ENCODE peak calls at places on chromosomes 1 and 21, in seven cellular contexts. One of them, this sample, is unnamed. For H3K4me1, the result is how much of the 10 kb centered on the place peaks cover.

GRCh38 chr1:110616587-110616986 is 10.4 kb upstream of the KCNA2 start:
- DNase-seq in stomach: peak
- DNase-seq in A549: no peak
- DNase-seq in breast epithelium: no peak
- DNase-seq in right lobe of liver: no peak
- DNase-seq in transverse colon: no peak
- DNase-seq in heart left ventricle: no peak
- DNase-seq in this sample: no peak

GRCh38 chr1:236734141-236734765 is 48.0 kb downstream of the ACTN2 start:
- DNase-seq in stomach: no peak
- DNase-seq in A549: no peak
- DNase-seq in breast epithelium: no peak
- DNase-seq in right lobe of liver: no peak
- DNase-seq in transverse colon: no peak
- DNase-seq in heart left ventricle: no peak
- DNase-seq in this sample: no peak

GRCh38 chr1:215794151-215794550 is 227.0 kb downstream of the KCTD3 start:
- DNase-seq in stomach: no peak
- DNase-seq in A549: no peak
- DNase-seq in breast epithelium: no peak
- DNase-seq in right lobe of liver: no peak
- DNase-seq in transverse colon: no peak
- DNase-seq in heart left ventricle: no peak
- DNase-seq in this sample: no peak

GRCh38 chr1:177256153-177256814 is 85.5 kb downstream of the BRINP2 start:
- DNase-seq in stomach: peak
- DNase-seq in A549: peak
- DNase-seq in breast epithelium: no peak
- DNase-seq in right lobe of liver: peak
- DNase-seq in transverse colon: peak
- DNase-seq in heart left ventricle: peak
- DNase-seq in this sample: peak

GRCh38 chr1:2860476-2861142 is 59.1 kb upstream of the TTC34 start:
- DNase-seq in stomach: no peak
- DNase-seq in A549: no peak
- DNase-seq in breast epithelium: no peak
- DNase-seq in right lobe of liver: peak
- DNase-seq in transverse colon: no peak
- DNase-seq in heart left ventricle: no peak
- DNase-seq in this sample: no peak

GRCh38 chr21:28949318-28949717 is 43.4 kb downstream of the LTN1 start:
- DNase-seq in stomach: no peak
- DNase-seq in A549: no peak
- DNase-seq in breast epithelium: no peak
- DNase-seq in right lobe of liver: no peak
- DNase-seq in transverse colon: no peak
- DNase-seq in heart left ventricle: no peak
- DNase-seq in this sample: no peak

GRCh38 chr1:200311256-200311655 is 98.6 kb downstream of the ZNF281 start:
- DNase-seq in stomach: no peak
- DNase-seq in A549: no peak
- DNase-seq in breast epithelium: no peak
- DNase-seq in right lobe of liver: no peak
- DNase-seq in transverse colon: no peak
- DNase-seq in heart left ventricle: no peak
- DNase-seq in this sample: no peak

GRCh38 chr21:35563885-35564451 is 496.4 kb downstream of the SETD4 start:
- DNase-seq in stomach: no peak
- DNase-seq in A549: no peak
- DNase-seq in breast epithelium: no peak
- DNase-seq in right lobe of liver: peak
- DNase-seq in transverse colon: peak
- DNase-seq in heart left ventricle: peak
- DNase-seq in this sample: peak

GRCh38 chr1:10252508-10252907 is 42.1 kb downstream of the KIF1B start:
- DNase-seq in stomach: no peak
- DNase-seq in A549: no peak
- DNase-seq in breast epithelium: no peak
- DNase-seq in right lobe of liver: no peak
- DNase-seq in transverse colon: peak
- DNase-seq in heart left ventricle: no peak
- DNase-seq in this sample: peak

GRCh38 chr1:26353976-26354820 is at the start of gene CRYBG2:
- DNase-seq in stomach: peak
- DNase-seq in A549: no peak
- DNase-seq in breast epithelium: peak
- DNase-seq in right lobe of liver: no peak
- DNase-seq in transverse colon: peak
- DNase-seq in heart left ventricle: no peak
- DNase-seq in this sample: no peak

GRCh38 chr1:226569879-226570547 is 21.4 kb downstream of the STUM start:
- DNase-seq in stomach: no peak
- DNase-seq in A549: peak
- DNase-seq in breast epithelium: no peak
- DNase-seq in right lobe of liver: no peak
- DNase-seq in transverse colon: no peak
- DNase-seq in heart left ventricle: no peak
- DNase-seq in this sample: no peak

GRCh38 chr1:18676431-18676830 is 45.8 kb downstream of the PAX7 start:
- DNase-seq in stomach: no peak
- DNase-seq in A549: no peak
- DNase-seq in breast epithelium: no peak
- DNase-seq in right lobe of liver: no peak
- DNase-seq in transverse colon: no peak
- DNase-seq in heart left ventricle: no peak
- DNase-seq in this sample: no peak

DNA sequence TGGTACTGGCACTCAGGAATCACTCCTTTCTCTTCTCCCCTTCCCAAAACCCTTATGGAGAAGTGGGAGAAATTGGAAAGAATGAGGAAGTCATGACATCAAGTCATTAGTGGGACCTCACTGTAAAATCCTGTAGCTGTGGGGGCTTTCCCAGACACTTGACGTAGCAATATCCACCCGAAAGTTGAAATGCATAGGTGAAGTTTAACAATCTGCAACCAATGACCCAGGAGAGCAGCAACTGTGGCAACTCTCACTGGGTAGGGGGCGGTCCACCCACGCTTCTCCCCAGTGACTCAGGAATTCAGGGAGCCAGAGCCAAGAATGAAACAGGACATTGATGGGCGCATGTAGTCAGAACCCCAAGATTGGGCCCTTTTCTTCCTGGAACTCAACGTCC is 27.0 kb downstream of the ABCA4 start:
- DNase-seq in stomach: no peak
- DNase-seq in A549: no peak
- DNase-seq in breast epithelium: no peak
- DNase-seq in right lobe of liver: no peak
- DNase-seq in transverse colon: no peak
- DNase-seq in heart left ventricle: no peak
- DNase-seq in this sample: no peak
- TF ChIP-seq CTCF in stomach: no peak
- TF ChIP-seq CTCF in A549: no peak
- TF ChIP-seq CTCF in breast epithelium: no peak
- TF ChIP-seq CTCF in right lobe of liver: no peak
- TF ChIP-seq CTCF in transverse colon: no peak
- TF ChIP-seq CTCF in heart left ventricle: no peak
- TF ChIP-seq CTCF in this sample: no peak

GRCh38 chr1:230641346-230641745 is 935 bp upstream of the COG2 start:
- DNase-seq in stomach: no peak
- DNase-seq in A549: no peak
- DNase-seq in breast epithelium: no peak
- DNase-seq in right lobe of liver: no peak
- DNase-seq in transverse colon: no peak
- DNase-seq in heart left ventricle: no peak
- DNase-seq in this sample: no peak

GRCh38 chr1:230641900-230642262 is 400 bp upstream of the COG2 start:
- DNase-seq in stomach: no peak
- DNase-seq in A549: no peak
- DNase-seq in breast epithelium: no peak
- DNase-seq in right lobe of liver: peak
- DNase-seq in transverse colon: peak
- DNase-seq in heart left ventricle: peak
- DNase-seq in this sample: no peak

GRCh38 chr1:230639714-230640209 is 2.5 kb upstream of the COG2 start:
- DNase-seq in stomach: no peak
- DNase-seq in A549: no peak
- DNase-seq in breast epithelium: no peak
- DNase-seq in right lobe of liver: peak
- DNase-seq in transverse colon: no peak
- DNase-seq in heart left ventricle: no peak
- DNase-seq in this sample: no peak

GRCh38 chr1:230643887-230644286 is 1.6 kb downstream of the COG2 start:
- DNase-seq in stomach: no peak
- DNase-seq in A549: peak
- DNase-seq in breast epithelium: no peak
- DNase-seq in right lobe of liver: no peak
- DNase-seq in transverse colon: peak
- DNase-seq in heart left ventricle: no peak
- DNase-seq in this sample: no peak

DNA sequence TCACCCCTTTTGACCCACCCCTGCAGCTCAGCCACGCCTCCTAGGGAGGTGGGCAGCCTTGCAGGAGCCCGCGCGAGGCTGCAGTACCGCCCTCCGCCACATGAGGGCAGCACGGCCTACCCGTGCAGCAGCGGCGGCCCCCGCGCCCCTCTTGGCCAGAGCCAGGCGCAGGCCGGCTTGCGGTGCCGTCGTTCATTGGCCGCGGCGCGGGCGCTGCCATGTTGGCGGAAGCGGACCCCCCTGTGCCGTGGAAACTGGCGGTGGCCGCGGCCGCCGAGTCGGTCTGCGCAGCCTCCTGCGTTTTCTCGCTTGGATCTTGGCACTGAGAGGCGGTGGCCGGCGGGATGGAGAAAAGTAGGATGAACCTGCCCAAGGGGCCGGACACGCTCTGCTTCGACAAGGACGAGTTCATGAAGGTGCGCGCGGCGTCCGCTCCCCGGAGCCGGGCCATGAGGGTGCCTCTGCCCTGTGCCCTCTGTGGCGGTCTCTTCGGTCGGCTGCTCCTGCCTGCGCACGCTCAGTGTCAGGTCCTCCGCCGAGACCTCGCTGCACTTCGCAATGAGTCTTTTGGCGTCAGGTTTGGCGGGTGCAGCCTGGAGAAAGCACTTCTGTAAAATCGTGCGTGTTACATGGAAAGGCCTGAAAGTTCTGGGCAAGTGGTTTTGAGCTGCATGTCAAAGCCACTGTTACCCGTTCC is at the start of gene COG2:
- DNase-seq in stomach: peak
- DNase-seq in A549: peak
- DNase-seq in breast epithelium: peak
- DNase-seq in right lobe of liver: peak
- DNase-seq in transverse colon: peak
- DNase-seq in heart left ventricle: peak
- DNase-seq in this sample: peak
- TF ChIP-seq POLR2A in stomach: no peak
- TF ChIP-seq POLR2A in A549: peak
- TF ChIP-seq POLR2A in breast epithelium: no peak
- TF ChIP-seq POLR2A in right lobe of liver: peak
- TF ChIP-seq POLR2A in transverse colon: peak
- TF ChIP-seq POLR2A in heart left ventricle: no peak
- TF ChIP-seq POLR2A in this sample: peak

GRCh38 chr1:117366982-117367768 is at the start of gene MAN1A2:
- DNase-seq in stomach: peak
- DNase-seq in A549: peak
- DNase-seq in breast epithelium: peak
- DNase-seq in right lobe of liver: peak
- DNase-seq in transverse colon: peak
- DNase-seq in heart left ventricle: peak
- DNase-seq in this sample: peak
- H3K4me1 ChIP-seq in stomach: half or more
- H3K4me1 ChIP-seq in A549: under half
- H3K4me1 ChIP-seq in breast epithelium: under half
- H3K4me1 ChIP-seq in right lobe of liver: under half
- H3K4me1 ChIP-seq in transverse colon: under half
- H3K4me1 ChIP-seq in heart left ventricle: under half
- H3K4me1 ChIP-seq in this sample: half or more

GRCh38 chr1:212285685-212286436 is 651 bp downstream of the PPP2R5A start:
- DNase-seq in stomach: peak
- DNase-seq in A549: peak
- DNase-seq in breast epithelium: peak
- DNase-seq in right lobe of liver: peak
- DNase-seq in transverse colon: peak
- DNase-seq in heart left ventricle: peak
- DNase-seq in this sample: peak

GRCh38 chr1:212286437-212287131 is 1.4 kb downstream of the PPP2R5A start:
- DNase-seq in stomach: peak
- DNase-seq in A549: no peak
- DNase-seq in breast epithelium: peak
- DNase-seq in right lobe of liver: no peak
- DNase-seq in transverse colon: no peak
- DNase-seq in heart left ventricle: no peak
- DNase-seq in this sample: no peak

GRCh38 chr1:212283741-212284140 is 1.5 kb upstream of the PPP2R5A start:
- DNase-seq in stomach: no peak
- DNase-seq in A549: no peak
- DNase-seq in breast epithelium: no peak
- DNase-seq in right lobe of liver: no peak
- DNase-seq in transverse colon: no peak
- DNase-seq in heart left ventricle: no peak
- DNase-seq in this sample: no peak

GRCh38 chr1:212284332-212284743 is 872 bp upstream of the PPP2R5A start:
- DNase-seq in stomach: no peak
- DNase-seq in A549: no peak
- DNase-seq in breast epithelium: no peak
- DNase-seq in right lobe of liver: no peak
- DNase-seq in transverse colon: no peak
- DNase-seq in heart left ventricle: no peak
- DNase-seq in this sample: no peak

GRCh38 chr1:212284744-212285684 is at the start of gene PPP2R5A:
- DNase-seq in stomach: peak
- DNase-seq in A549: peak
- DNase-seq in breast epithelium: peak
- DNase-seq in right lobe of liver: peak
- DNase-seq in transverse colon: peak
- DNase-seq in heart left ventricle: peak
- DNase-seq in this sample: peak
- TF ChIP-seq CTCF in stomach: peak
- TF ChIP-seq CTCF in A549: peak
- TF ChIP-seq CTCF in breast epithelium: no peak
- TF ChIP-seq CTCF in right lobe of liver: peak
- TF ChIP-seq CTCF in transverse colon: peak
- TF ChIP-seq CTCF in heart left ventricle: no peak
- TF ChIP-seq CTCF in this sample: no peak

GRCh38 chr1:1349256-1350012 is at the start of gene DVL1:
- DNase-seq in stomach: peak
- DNase-seq in A549: no peak
- DNase-seq in breast epithelium: no peak
- DNase-seq in right lobe of liver: peak
- DNase-seq in transverse colon: peak
- DNase-seq in heart left ventricle: peak
- DNase-seq in this sample: peak
- TF ChIP-seq POLR2A in stomach: no peak
- TF ChIP-seq POLR2A in A549: peak
- TF ChIP-seq POLR2A in breast epithelium: no peak
- TF ChIP-seq POLR2A in right lobe of liver: peak
- TF ChIP-seq POLR2A in transverse colon: no peak
- TF ChIP-seq POLR2A in heart left ventricle: no peak
- TF ChIP-seq POLR2A in this sample: peak

GRCh38 chr1:38992450-38993111 is 1.5 kb downstream of the AKIRIN1 start:
- DNase-seq in stomach: no peak
- DNase-seq in A549: no peak
- DNase-seq in breast epithelium: no peak
- DNase-seq in right lobe of liver: no peak
- DNase-seq in transverse colon: no peak
- DNase-seq in heart left ventricle: no peak
- DNase-seq in this sample: no peak
- H3K4me1 ChIP-seq in stomach: half or more
- H3K4me1 ChIP-seq in A549: under half
- H3K4me1 ChIP-seq in breast epithelium: under half
- H3K4me1 ChIP-seq in right lobe of liver: under half
- H3K4me1 ChIP-seq in transverse colon: under half
- H3K4me1 ChIP-seq in heart left ventricle: under half
- H3K4me1 ChIP-seq in this sample: under half